ENCODE peak calls at places on chromosomes 5 and 9, in ten cellular contexts. P is neural progenitor cell, V is A673, L is cardiac muscle cell, W is brain microvascular endothelial cell, F is left ventricle myocardium inferior, Q is Peyer's patch, G is prostate gland, X is stomach, B is psoas muscle. A is an unnamed sample.

GRCh38 chr5:53246042-53246836 is 136.7 kb upstream of the MOCS2 start:
- DNase-seq in P (no peak), V (no peak), L (no peak), W (peak; percentile 72), F (no peak), Q (no peak), G (no peak), X (no peak), B (no peak), A (peak; percentile 70)

GRCh38 chr5:142547445-142548374 is 138.2 kb downstream of the FGF1 start:
- DNase-seq in P (no peak), V (no peak), L (no peak), W (no peak), F (no peak), Q (no peak), G (no peak), X (no peak), B (no peak), A (no peak)

GRCh38 chr5:38453921-38454320 is 102.5 kb downstream of the LIFR start:
- DNase-seq in P (no peak), V (no peak), L (no peak), W (no peak), F (no peak), Q (no peak), G (no peak), X (no peak), B (no peak), A (no peak)

GRCh38 chr5:80736730-80737129 is 81.9 kb upstream of the DHFR start:
- DNase-seq in P (no peak), V (no peak), L (no peak), W (no peak), F (no peak), Q (no peak), G (no peak), X (no peak), B (no peak), A (no peak)

GRCh38 chr9:137437691-137438590 is 3.2 kb downstream of the ENTPD8 start:
- DNase-seq in P (no peak), V (no peak), L (no peak), W (no peak), F (no peak), Q (no peak), G (no peak), X (peak; percentile 61), B (peak; percentile 9), A (no peak)

GRCh38 chr5:115461506-115462290 is 82.9 kb downstream of the FEM1C start:
- DNase-seq in P (no peak), V (no peak), L (no peak), W (peak; percentile 88), F (no peak), Q (no peak), G (no peak), X (no peak), B (no peak), A (peak; percentile 44)

GRCh38 chr9:35311891-35312639 is 150.3 kb downstream of the UNC13B start:
- DNase-seq in P (no peak), V (no peak), L (peak; percentile 2), W (no peak), F (no peak), Q (no peak), G (no peak), X (no peak), B (no peak), A (no peak)

GRCh38 chr5:122896598-122897282 is 51.3 kb downstream of the SNX24 start:
- DNase-seq in P (no peak), V (peak; percentile 34), L (no peak), W (peak; percentile 18), F (no peak), Q (no peak), G (no peak), X (no peak), B (no peak), A (no peak)

GRCh38 chr5:176540476-176540899 is 3.3 kb upstream of the RNF44 start:
- DNase-seq in P (no peak), V (no peak), L (no peak), W (no peak), F (no peak), Q (no peak), G (no peak), X (no peak), B (no peak), A (no peak)

GRCh38 chr5:176536902-176537607 is at the start of gene RNF44:
- DNase-seq in P (peak; percentile 99), V (peak; percentile 96), L (peak; percentile 97), W (peak; percentile 98), F (peak; percentile 98), Q (peak; percentile 98), G (peak; percentile 97), X (peak; percentile 98), B (peak; percentile 99), A (peak; percentile 86)

GRCh38 chr5:176537608-176538504 is 654 bp upstream of the RNF44 start:
- DNase-seq in P (peak; percentile 100), V (peak; percentile 98), L (peak; percentile 100), W (peak; percentile 100), F (peak; percentile 99), Q (peak; percentile 97), G (peak; percentile 100), X (peak; percentile 99), B (peak; percentile 98), A (peak; percentile 98)

GRCh38 chr5:176538985-176539384 is 1.8 kb upstream of the RNF44 start:
- DNase-seq in P (no peak), V (no peak), L (no peak), W (no peak), F (no peak), Q (no peak), G (no peak), X (no peak), B (no peak), A (no peak)

DNA sequence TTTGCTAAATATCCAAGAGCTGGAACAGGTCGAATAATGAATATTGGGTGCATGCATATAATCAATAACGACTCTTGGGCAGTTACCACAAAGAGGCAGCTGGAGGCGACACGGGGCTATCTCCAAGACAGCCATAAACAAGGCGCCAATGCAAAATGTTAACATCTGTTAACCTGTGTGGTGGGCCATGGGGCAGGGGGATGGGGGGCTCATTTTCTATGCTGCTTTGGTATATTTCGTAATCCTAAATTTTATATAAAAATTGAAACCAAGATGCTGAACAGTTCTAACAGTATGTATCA is 1.3 kb upstream of the RNF44 start:
- DNase-seq in P (peak; percentile 31), V (no peak), L (no peak), W (no peak), F (no peak), Q (peak; percentile 34), G (no peak), X (no peak), B (no peak), A (no peak)
- TF ChIP-seq CTCF in P (peak; percentile 30), V (no peak), L (no peak), W (no peak), F (no peak), Q (no peak), G (no peak), X (no peak), B (no peak), A (no peak)

GRCh38 chr5:1789838-1790462 is 9.7 kb downstream of the MRPL36 start:
- DNase-seq in P (no peak), V (peak; percentile 84), L (no peak), W (peak; percentile 86), F (no peak), Q (peak; percentile 12), G (no peak), X (no peak), B (no peak), A (no peak)
- H3K4me3 ChIP-seq in P (no peak overlapping the region), V (no peak overlapping the region), L (no peak overlapping the region), W (no peak overlapping the region), F (no peak overlapping the region), Q (no peak overlapping the region), G (no peak overlapping the region), X (no peak overlapping the region), B (no peak overlapping the region), A (no peak overlapping the region)

GRCh38 chr5:43336159-43336558 is 22.9 kb upstream of the HMGCS1 start:
- DNase-seq in P (no peak), V (no peak), L (no peak), W (no peak), F (no peak), Q (no peak), G (no peak), X (no peak), B (no peak), A (no peak)

GRCh38 chr5:43338856-43339255 is 25.6 kb upstream of the HMGCS1 start:
- DNase-seq in P (no peak), V (no peak), L (no peak), W (no peak), F (no peak), Q (no peak), G (no peak), X (no peak), B (no peak), A (no peak)

GRCh38 chr5:43332401-43332800 is 19.2 kb upstream of the HMGCS1 start:
- DNase-seq in P (no peak), V (no peak), L (no peak), W (no peak), F (no peak), Q (no peak), G (no peak), X (no peak), B (no peak), A (no peak)

GRCh38 chr5:43335681-43336080 is 22.5 kb upstream of the HMGCS1 start:
- DNase-seq in P (no peak), V (no peak), L (no peak), W (no peak), F (no peak), Q (no peak), G (no peak), X (no peak), B (no peak), A (no peak)
- H3K27me3 ChIP-seq in P (no peaks in the 10 kb centered on the region), V (peaks cover 17% of the 10 kb centered on the region), L (no peaks in the 10 kb centered on the region), W (no peaks in the 10 kb centered on the region), F (peaks cover 5% of the 10 kb centered on the region), Q (no peaks in the 10 kb centered on the region), G (no peaks in the 10 kb centered on the region), X (no peaks in the 10 kb centered on the region), B (no peaks in the 10 kb centered on the region), A (no peaks in the 10 kb centered on the region)

GRCh38 chr5:103207001-103207400 is 51.6 kb upstream of the MACIR start:
- DNase-seq in P (no peak), V (no peak), L (no peak), W (no peak), F (no peak), Q (no peak), G (no peak), X (no peak), B (no peak), A (no peak)

GRCh38 chr5:103207653-103208052 is 50.9 kb upstream of the MACIR start:
- DNase-seq in P (no peak), V (no peak), L (no peak), W (no peak), F (no peak), Q (no peak), G (no peak), X (no peak), B (no peak), A (no peak)

GRCh38 chr5:103208460-103208859 is 50.1 kb upstream of the MACIR start:
- DNase-seq in P (no peak), V (no peak), L (no peak), W (no peak), F (no peak), Q (no peak), G (no peak), X (no peak), B (no peak), A (no peak)

GRCh38 chr5:103210952-103211351 is 47.6 kb upstream of the MACIR start:
- DNase-seq in P (no peak), V (no peak), L (no peak), W (no peak), F (no peak), Q (no peak), G (no peak), X (no peak), B (no peak), A (no peak)

DNA sequence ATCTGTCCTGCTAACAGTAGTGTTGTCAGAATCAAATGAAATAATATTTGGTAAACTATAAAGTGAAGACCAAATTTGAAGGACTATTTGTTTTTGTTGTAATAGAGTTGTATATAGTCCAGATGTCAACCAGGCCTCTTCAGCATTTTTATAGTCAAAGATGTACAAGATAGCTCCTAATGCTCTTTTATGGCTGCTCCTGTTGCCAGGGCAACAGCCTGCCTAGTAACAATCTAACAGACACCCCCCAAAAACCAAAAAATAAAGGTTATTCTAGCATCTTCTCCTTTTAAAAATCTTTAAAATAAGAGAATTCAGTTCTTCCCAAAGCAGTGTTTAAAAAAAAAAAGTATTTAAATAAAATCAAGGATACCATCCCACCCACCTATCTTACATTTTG is 49.5 kb upstream of the MACIR start:
- DNase-seq in P (no peak), V (no peak), L (no peak), W (no peak), F (no peak), Q (no peak), G (no peak), X (no peak), B (no peak), A (no peak)
- TF ChIP-seq CTCF in P (no peak), V (no peak), L (no peak), W (no peak), F (no peak), Q (no peak), G (no peak), X (no peak), B (no peak), A (no peak)

A was measured in BJ.